ENCODE peak calls at places on chromosome 4, in ten cellular contexts. One of them, this sample, is unnamed. For H3K4me1, the result is how much of the 10 kb centered on the place peaks cover.

GRCh38 chr4:48780867-48781219 is 764 bp upstream of the FRYL start:
- DNase-seq in psoas muscle: no peak
- DNase-seq in uterus: peak
- DNase-seq in endodermal cell: peak
- DNase-seq in tibial artery: no peak
- DNase-seq in CD8-positive, alpha-beta memory T cell: peak
- DNase-seq in colonic mucosa: peak
- DNase-seq in upper lobe of right lung: no peak
- DNase-seq in Panc1: no peak
- DNase-seq in cardiac muscle cell: no peak
- DNase-seq in this sample: no peak

GRCh38 chr4:165760182-165760581 is 112.9 kb upstream of the TLL1 start:
- DNase-seq in psoas muscle: no peak
- DNase-seq in uterus: no peak
- DNase-seq in endodermal cell: peak
- DNase-seq in tibial artery: no peak
- DNase-seq in CD8-positive, alpha-beta memory T cell: no peak
- DNase-seq in colonic mucosa: no peak
- DNase-seq in upper lobe of right lung: no peak
- DNase-seq in Panc1: no peak
- DNase-seq in cardiac muscle cell: no peak
- DNase-seq in this sample: no peak

GRCh38 chr4:149961876-149962597 is 116.2 kb upstream of the DCLK2 start:
- DNase-seq in psoas muscle: no peak
- DNase-seq in uterus: no peak
- DNase-seq in endodermal cell: no peak
- DNase-seq in tibial artery: no peak
- DNase-seq in CD8-positive, alpha-beta memory T cell: no peak
- DNase-seq in colonic mucosa: peak
- DNase-seq in upper lobe of right lung: no peak
- DNase-seq in Panc1: no peak
- DNase-seq in cardiac muscle cell: no peak
- DNase-seq in this sample: peak

GRCh38 chr4:78528327-78528726 is 23.2 kb upstream of the ANXA3 start:
- DNase-seq in psoas muscle: no peak
- DNase-seq in uterus: no peak
- DNase-seq in endodermal cell: no peak
- DNase-seq in tibial artery: no peak
- DNase-seq in CD8-positive, alpha-beta memory T cell: no peak
- DNase-seq in colonic mucosa: no peak
- DNase-seq in upper lobe of right lung: no peak
- DNase-seq in Panc1: no peak
- DNase-seq in cardiac muscle cell: no peak
- DNase-seq in this sample: peak

GRCh38 chr4:73127839-73128448 is 58.4 kb upstream of the COX18 start:
- DNase-seq in psoas muscle: no peak
- DNase-seq in uterus: no peak
- DNase-seq in endodermal cell: peak
- DNase-seq in tibial artery: no peak
- DNase-seq in CD8-positive, alpha-beta memory T cell: no peak
- DNase-seq in colonic mucosa: no peak
- DNase-seq in upper lobe of right lung: no peak
- DNase-seq in Panc1: no peak
- DNase-seq in cardiac muscle cell: peak
- DNase-seq in this sample: no peak

GRCh38 chr4:45971108-45971507 is 152.7 kb downstream of the GABRG1 start:
- DNase-seq in psoas muscle: no peak
- DNase-seq in uterus: no peak
- DNase-seq in endodermal cell: no peak
- DNase-seq in tibial artery: no peak
- DNase-seq in CD8-positive, alpha-beta memory T cell: no peak
- DNase-seq in colonic mucosa: no peak
- DNase-seq in upper lobe of right lung: no peak
- DNase-seq in Panc1: no peak
- DNase-seq in cardiac muscle cell: no peak
- DNase-seq in this sample: no peak

GRCh38 chr4:78293841-78294301 is 236.7 kb downstream of the FRAS1 start:
- DNase-seq in psoas muscle: no peak
- DNase-seq in uterus: no peak
- DNase-seq in endodermal cell: no peak
- DNase-seq in tibial artery: no peak
- DNase-seq in CD8-positive, alpha-beta memory T cell: no peak
- DNase-seq in colonic mucosa: no peak
- DNase-seq in upper lobe of right lung: no peak
- DNase-seq in Panc1: no peak
- DNase-seq in cardiac muscle cell: peak
- DNase-seq in this sample: peak

GRCh38 chr4:75338352-75338880 is 175.8 kb downstream of the RCHY1 start:
- DNase-seq in psoas muscle: no peak
- DNase-seq in uterus: no peak
- DNase-seq in endodermal cell: no peak
- DNase-seq in tibial artery: no peak
- DNase-seq in CD8-positive, alpha-beta memory T cell: no peak
- DNase-seq in colonic mucosa: no peak
- DNase-seq in upper lobe of right lung: no peak
- DNase-seq in Panc1: no peak
- DNase-seq in cardiac muscle cell: no peak
- DNase-seq in this sample: no peak

GRCh38 chr4:71259305-71259704 is 79.5 kb upstream of the SLC4A4 start:
- DNase-seq in psoas muscle: peak
- DNase-seq in uterus: no peak
- DNase-seq in endodermal cell: no peak
- DNase-seq in tibial artery: peak
- DNase-seq in CD8-positive, alpha-beta memory T cell: no peak
- DNase-seq in colonic mucosa: no peak
- DNase-seq in upper lobe of right lung: no peak
- DNase-seq in Panc1: no peak
- DNase-seq in cardiac muscle cell: no peak
- DNase-seq in this sample: no peak

GRCh38 chr4:6694177-6694901 is 661 bp downstream of the S100P start:
- DNase-seq in psoas muscle: no peak
- DNase-seq in uterus: no peak
- DNase-seq in endodermal cell: no peak
- DNase-seq in tibial artery: no peak
- DNase-seq in CD8-positive, alpha-beta memory T cell: peak
- DNase-seq in colonic mucosa: no peak
- DNase-seq in upper lobe of right lung: no peak
- DNase-seq in Panc1: no peak
- DNase-seq in cardiac muscle cell: no peak
- DNase-seq in this sample: no peak

GRCh38 chr4:124437853-124438495 is 274.6 kb downstream of the ANKRD50 start:
- DNase-seq in psoas muscle: no peak
- DNase-seq in uterus: no peak
- DNase-seq in endodermal cell: no peak
- DNase-seq in tibial artery: no peak
- DNase-seq in CD8-positive, alpha-beta memory T cell: no peak
- DNase-seq in colonic mucosa: no peak
- DNase-seq in upper lobe of right lung: no peak
- DNase-seq in Panc1: no peak
- DNase-seq in cardiac muscle cell: no peak
- DNase-seq in this sample: peak

GRCh38 chr4:184384810-184385557 is 89.4 kb downstream of the IRF2 start:
- DNase-seq in psoas muscle: no peak
- DNase-seq in uterus: no peak
- DNase-seq in endodermal cell: peak
- DNase-seq in tibial artery: no peak
- DNase-seq in CD8-positive, alpha-beta memory T cell: no peak
- DNase-seq in colonic mucosa: no peak
- DNase-seq in upper lobe of right lung: no peak
- DNase-seq in Panc1: no peak
- DNase-seq in cardiac muscle cell: no peak
- DNase-seq in this sample: no peak

GRCh38 chr4:7365472-7366179 is 69.1 kb downstream of the PSAPL1 start:
- DNase-seq in psoas muscle: no peak
- DNase-seq in uterus: no peak
- DNase-seq in endodermal cell: no peak
- DNase-seq in tibial artery: no peak
- DNase-seq in CD8-positive, alpha-beta memory T cell: no peak
- DNase-seq in colonic mucosa: no peak
- DNase-seq in upper lobe of right lung: peak
- DNase-seq in Panc1: no peak
- DNase-seq in cardiac muscle cell: no peak
- DNase-seq in this sample: no peak

GRCh38 chr4:155906554-155907247 is 3.2 kb downstream of the TDO2 start:
- DNase-seq in psoas muscle: no peak
- DNase-seq in uterus: peak
- DNase-seq in endodermal cell: no peak
- DNase-seq in tibial artery: no peak
- DNase-seq in CD8-positive, alpha-beta memory T cell: no peak
- DNase-seq in colonic mucosa: no peak
- DNase-seq in upper lobe of right lung: no peak
- DNase-seq in Panc1: no peak
- DNase-seq in cardiac muscle cell: no peak
- DNase-seq in this sample: peak

GRCh38 chr4:80365928-80366327 is 30.4 kb downstream of the CFAP299 start:
- DNase-seq in psoas muscle: peak
- DNase-seq in uterus: no peak
- DNase-seq in endodermal cell: peak
- DNase-seq in tibial artery: no peak
- DNase-seq in CD8-positive, alpha-beta memory T cell: peak
- DNase-seq in colonic mucosa: peak
- DNase-seq in upper lobe of right lung: peak
- DNase-seq in Panc1: no peak
- DNase-seq in cardiac muscle cell: peak
- DNase-seq in this sample: peak

GRCh38 chr4:169254546-169254983 is 16.2 kb downstream of the SH3RF1 start:
- DNase-seq in psoas muscle: no peak
- DNase-seq in uterus: peak
- DNase-seq in endodermal cell: no peak
- DNase-seq in tibial artery: no peak
- DNase-seq in CD8-positive, alpha-beta memory T cell: no peak
- DNase-seq in colonic mucosa: peak
- DNase-seq in upper lobe of right lung: no peak
- DNase-seq in Panc1: no peak
- DNase-seq in cardiac muscle cell: no peak
- DNase-seq in this sample: no peak

GRCh38 chr4:137623013-137623412 is 90.7 kb upstream of the PCDH18 start:
- DNase-seq in psoas muscle: no peak
- DNase-seq in uterus: no peak
- DNase-seq in endodermal cell: no peak
- DNase-seq in tibial artery: no peak
- DNase-seq in CD8-positive, alpha-beta memory T cell: no peak
- DNase-seq in colonic mucosa: no peak
- DNase-seq in upper lobe of right lung: no peak
- DNase-seq in Panc1: no peak
- DNase-seq in cardiac muscle cell: no peak
- DNase-seq in this sample: no peak

GRCh38 chr4:108033348-108033747 is 43.7 kb downstream of the HADH start:
- DNase-seq in psoas muscle: no peak
- DNase-seq in uterus: no peak
- DNase-seq in endodermal cell: no peak
- DNase-seq in tibial artery: no peak
- DNase-seq in CD8-positive, alpha-beta memory T cell: no peak
- DNase-seq in colonic mucosa: no peak
- DNase-seq in upper lobe of right lung: no peak
- DNase-seq in Panc1: no peak
- DNase-seq in cardiac muscle cell: peak
- DNase-seq in this sample: no peak
- H3K4me1 ChIP-seq in psoas muscle: under half
- H3K4me1 ChIP-seq in uterus: under half
- H3K4me1 ChIP-seq in endodermal cell: under half
- H3K4me1 ChIP-seq in tibial artery: under half
- H3K4me1 ChIP-seq in CD8-positive, alpha-beta memory T cell: half or more
- H3K4me1 ChIP-seq in colonic mucosa: under half
- H3K4me1 ChIP-seq in upper lobe of right lung: under half
- H3K4me1 ChIP-seq in Panc1: under half
- H3K4me1 ChIP-seq in cardiac muscle cell: under half
- H3K4me1 ChIP-seq in this sample: under half

GRCh38 chr4:185787926-185788679 is 23.9 kb downstream of the SORBS2 start:
- DNase-seq in psoas muscle: no peak
- DNase-seq in uterus: no peak
- DNase-seq in endodermal cell: no peak
- DNase-seq in tibial artery: no peak
- DNase-seq in CD8-positive, alpha-beta memory T cell: no peak
- DNase-seq in colonic mucosa: no peak
- DNase-seq in upper lobe of right lung: no peak
- DNase-seq in Panc1: no peak
- DNase-seq in cardiac muscle cell: no peak
- DNase-seq in this sample: no peak
- H3K4me1 ChIP-seq in psoas muscle: under half
- H3K4me1 ChIP-seq in uterus: under half
- H3K4me1 ChIP-seq in endodermal cell: under half
- H3K4me1 ChIP-seq in tibial artery: under half
- H3K4me1 ChIP-seq in CD8-positive, alpha-beta memory T cell: under half
- H3K4me1 ChIP-seq in colonic mucosa: under half
- H3K4me1 ChIP-seq in upper lobe of right lung: under half
- H3K4me1 ChIP-seq in Panc1: under half
- H3K4me1 ChIP-seq in cardiac muscle cell: half or more
- H3K4me1 ChIP-seq in this sample: under half

GRCh38 chr4:58761563-58761962 is 1651.4 kb upstream of the IGFBP7 start:
- DNase-seq in psoas muscle: no peak
- DNase-seq in uterus: no peak
- DNase-seq in endodermal cell: no peak
- DNase-seq in tibial artery: no peak
- DNase-seq in CD8-positive, alpha-beta memory T cell: no peak
- DNase-seq in colonic mucosa: no peak
- DNase-seq in upper lobe of right lung: no peak
- DNase-seq in Panc1: no peak
- DNase-seq in cardiac muscle cell: no peak
- DNase-seq in this sample: no peak

GRCh38 chr4:58767598-58767997 is 1657.4 kb upstream of the IGFBP7 start:
- DNase-seq in psoas muscle: no peak
- DNase-seq in uterus: no peak
- DNase-seq in endodermal cell: no peak
- DNase-seq in tibial artery: no peak
- DNase-seq in CD8-positive, alpha-beta memory T cell: no peak
- DNase-seq in colonic mucosa: no peak
- DNase-seq in upper lobe of right lung: no peak
- DNase-seq in Panc1: no peak
- DNase-seq in cardiac muscle cell: no peak
- DNase-seq in this sample: no peak

DNA sequence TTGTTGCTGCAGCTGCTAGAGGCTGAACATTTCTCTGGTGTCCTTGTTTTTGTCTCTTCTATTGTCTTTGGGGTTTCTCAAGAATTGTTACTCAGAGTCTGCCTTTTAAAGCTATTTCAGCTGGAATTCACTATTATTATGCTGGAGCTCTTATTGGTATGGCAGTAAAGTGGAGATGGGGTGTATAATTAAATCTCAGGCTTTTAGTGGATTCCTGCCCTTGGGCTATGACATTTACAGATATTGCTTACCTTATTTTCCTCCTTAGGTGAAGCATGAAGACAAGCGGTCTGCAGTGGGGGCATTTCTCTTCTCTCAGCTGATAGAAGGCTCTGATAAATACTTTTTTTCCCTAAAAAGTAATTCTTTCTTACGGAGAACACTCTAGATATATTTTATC is 1656.6 kb upstream of the IGFBP7 start:
- DNase-seq in psoas muscle: no peak
- DNase-seq in uterus: no peak
- DNase-seq in endodermal cell: no peak
- DNase-seq in tibial artery: no peak
- DNase-seq in CD8-positive, alpha-beta memory T cell: no peak
- DNase-seq in colonic mucosa: no peak
- DNase-seq in upper lobe of right lung: no peak
- DNase-seq in Panc1: no peak
- DNase-seq in cardiac muscle cell: no peak
- DNase-seq in this sample: no peak
- H3K4me1 ChIP-seq in psoas muscle: under half
- H3K4me1 ChIP-seq in uterus: under half
- H3K4me1 ChIP-seq in endodermal cell: under half
- H3K4me1 ChIP-seq in tibial artery: under half
- H3K4me1 ChIP-seq in CD8-positive, alpha-beta memory T cell: under half
- H3K4me1 ChIP-seq in colonic mucosa: under half
- H3K4me1 ChIP-seq in upper lobe of right lung: under half
- H3K4me1 ChIP-seq in Panc1: under half
- H3K4me1 ChIP-seq in cardiac muscle cell: under half
- H3K4me1 ChIP-seq in this sample: under half

GRCh38 chr4:86947494-86948120 is 12.8 kb downstream of the AFF1 start:
- DNase-seq in psoas muscle: no peak
- DNase-seq in uterus: no peak
- DNase-seq in endodermal cell: no peak
- DNase-seq in tibial artery: no peak
- DNase-seq in CD8-positive, alpha-beta memory T cell: no peak
- DNase-seq in colonic mucosa: no peak
- DNase-seq in upper lobe of right lung: no peak
- DNase-seq in Panc1: no peak
- DNase-seq in cardiac muscle cell: no peak
- DNase-seq in this sample: no peak
- H3K4me1 ChIP-seq in psoas muscle: under half
- H3K4me1 ChIP-seq in uterus: under half
- H3K4me1 ChIP-seq in endodermal cell: under half
- H3K4me1 ChIP-seq in tibial artery: under half
- H3K4me1 ChIP-seq in CD8-positive, alpha-beta memory T cell: under half
- H3K4me1 ChIP-seq in colonic mucosa: under half
- H3K4me1 ChIP-seq in upper lobe of right lung: under half
- H3K4me1 ChIP-seq in Panc1: under half
- H3K4me1 ChIP-seq in cardiac muscle cell: under half
- H3K4me1 ChIP-seq in this sample: under half

This sample was measured in foreskin keratinocyte.